ENCODE peak calls at places on chromosomes 7 and 10, in seven cellular contexts. N is body of pancreas; Z is ovary; F is colonic mucosa; Q is CD8-positive, alpha-beta T cell; A is NT2/D1; I is aorta. R is an unnamed sample. For H3K27me3, the result is how much of the 10 kb centered on the place peaks cover.

GRCh38 chr7:139940866-139941265 is 111.8 kb downstream of the TBXAS1 start:
- DNase-seq in N (no peak), Z (no peak), F (no peak), Q (no peak), A (no peak), I (no peak), R (no peak)

GRCh38 chr10:104640339-104641149 is 546 bp upstream of the SORCS3 start:
- DNase-seq in N (no peak), Z (peak), F (no peak), Q (no peak), A (no peak), I (no peak), R (no peak)

GRCh38 chr10:92880912-92881311 is 32.6 kb downstream of the EXOC6 start:
- DNase-seq in N (no peak), Z (no peak), F (no peak), Q (no peak), A (no peak), I (no peak), R (no peak)

GRCh38 chr7:55073051-55073511 is 54.3 kb downstream of the EGFR start:
- DNase-seq in N (no peak), Z (no peak), F (no peak), Q (no peak), A (no peak), I (no peak), R (no peak)

GRCh38 chr10:53469383-53469782 is 696.8 kb upstream of the MBL2 start:
- DNase-seq in N (no peak), Z (no peak), F (no peak), Q (no peak), A (no peak), I (no peak), R (no peak)

GRCh38 chr10:23981520-23982309 is 227.2 kb upstream of the KIAA1217 start:
- DNase-seq in N (no peak), Z (no peak), F (no peak), Q (no peak), A (no peak), I (no peak), R (no peak)

GRCh38 chr7:101363734-101364374 is 1.2 kb downstream of the COL26A1 start:
- DNase-seq in N (peak), Z (peak), F (peak), Q (peak), A (peak), I (peak), R (no peak)

GRCh38 chr10:1567152-1567551 is 170.2 kb downstream of the ADARB2 start:
- DNase-seq in N (no peak), Z (no peak), F (no peak), Q (no peak), A (no peak), I (no peak), R (no peak)

GRCh38 chr7:22083711-22084289 is 138.1 kb upstream of the CDCA7L start:
- DNase-seq in N (peak), Z (no peak), F (no peak), Q (no peak), A (no peak), I (peak), R (no peak)

GRCh38 chr7:124992881-124993562 is 63.4 kb upstream of the POT1 start:
- DNase-seq in N (peak), Z (no peak), F (no peak), Q (no peak), A (no peak), I (peak), R (peak)

GRCh38 chr7:137283147-137283546 is 60.4 kb downstream of the PTN start:
- DNase-seq in N (no peak), Z (no peak), F (no peak), Q (no peak), A (no peak), I (no peak), R (no peak)

GRCh38 chr10:16944961-16945360 is 127.7 kb upstream of the RSU1 start:
- DNase-seq in N (no peak), Z (no peak), F (no peak), Q (no peak), A (no peak), I (no peak), R (no peak)

GRCh38 chr7:131524699-131525098 is 31.7 kb downstream of the PODXL start:
- DNase-seq in N (no peak), Z (no peak), F (no peak), Q (no peak), A (no peak), I (no peak), R (no peak)

GRCh38 chr7:19772858-19773337 is 519 bp downstream of the TMEM196 start:
- DNase-seq in N (peak), Z (peak), F (no peak), Q (no peak), A (peak), I (no peak), R (no peak)

GRCh38 chr7:117871401-117871777 is 1.9 kb downstream of the CTTNBP2 start:
- DNase-seq in N (no peak), Z (no peak), F (no peak), Q (no peak), A (no peak), I (no peak), R (no peak)

GRCh38 chr7:131859162-131859821 is 302.9 kb upstream of the PODXL start:
- DNase-seq in N (peak), Z (no peak), F (peak), Q (no peak), A (peak), I (peak), R (no peak)

GRCh38 chr7:103447073-103447960 is 1.3 kb upstream of the SLC26A5 start:
- DNase-seq in N (peak), Z (no peak), F (peak), Q (no peak), A (peak), I (no peak), R (no peak)

GRCh38 chr7:99036531-99037175 is 107.3 kb downstream of the SMURF1 start:
- DNase-seq in N (no peak), Z (no peak), F (no peak), Q (no peak), A (peak), I (peak), R (no peak)

GRCh38 chr7:45687721-45688120 is 113.6 kb downstream of the ADCY1 start:
- DNase-seq in N (no peak), Z (no peak), F (peak), Q (no peak), A (no peak), I (no peak), R (no peak)

GRCh38 chr10:125149278-125150047 is 10.9 kb downstream of the CTBP2 start:
- DNase-seq in N (peak), Z (peak), F (peak), Q (no peak), A (no peak), I (peak), R (no peak)

GRCh38 chr10:106401161-106401560 is 763.3 kb downstream of the SORCS1 start:
- DNase-seq in N (no peak), Z (no peak), F (no peak), Q (no peak), A (no peak), I (no peak), R (no peak)

GRCh38 chr10:118311505-118311904 is 30.6 kb downstream of the FAM204A start:
- DNase-seq in N (no peak), Z (no peak), F (no peak), Q (no peak), A (no peak), I (no peak), R (no peak)

GRCh38 chr7:112069879-112070321 is 136.3 kb downstream of the DOCK4 start:
- DNase-seq in N (no peak), Z (no peak), F (no peak), Q (no peak), A (no peak), I (no peak), R (no peak)

GRCh38 chr7:101559586-101559985 is 69.5 kb downstream of the MYL10 start:
- DNase-seq in N (no peak), Z (no peak), F (no peak), Q (no peak), A (no peak), I (no peak), R (peak)

GRCh38 chr7:94344826-94345225 is 49.9 kb upstream of the COL1A2 start:
- DNase-seq in N (no peak), Z (no peak), F (no peak), Q (no peak), A (no peak), I (no peak), R (no peak)

GRCh38 chr7:1242601-1243289 is 10.1 kb downstream of the UNCX start:
- DNase-seq in N (no peak), Z (no peak), F (no peak), Q (no peak), A (no peak), I (no peak), R (no peak)

GRCh38 chr7:1240917-1241509 is 8.3 kb downstream of the UNCX start:
- DNase-seq in N (no peak), Z (no peak), F (no peak), Q (no peak), A (no peak), I (no peak), R (no peak)

GRCh38 chr7:1243290-1243963 is 10.8 kb downstream of the UNCX start:
- DNase-seq in N (no peak), Z (no peak), F (no peak), Q (no peak), A (no peak), I (no peak), R (no peak)

GRCh38 chr7:1241510-1242128 is 8.9 kb downstream of the UNCX start:
- DNase-seq in N (no peak), Z (no peak), F (no peak), Q (no peak), A (no peak), I (peak), R (no peak)

GRCh38 chr7:1242129-1242572 is 9.5 kb downstream of the UNCX start:
- DNase-seq in N (no peak), Z (no peak), F (no peak), Q (no peak), A (no peak), I (no peak), R (no peak)
- H3K27me3 ChIP-seq in N (half or more), Z (under half), F (half or more), Q (under half), A (half or more), I (under half), R (half or more)

GRCh38 chr10:34814228-34815173 is 595 bp downstream of the PARD3 start:
- DNase-seq in N (peak), Z (peak), F (peak), Q (no peak), A (no peak), I (peak), R (no peak)
- H3K27me3 ChIP-seq in N (under half), Z (under half), F (under half), Q (under half), A (under half), I (under half), R (under half)

GRCh38 chr7:25859732-25860131 is 292.3 kb upstream of the NFE2L3 start:
- DNase-seq in N (no peak), Z (no peak), F (no peak), Q (no peak), A (no peak), I (no peak), R (no peak)

GRCh38 chr7:25858562-25859411 is 293.2 kb upstream of the NFE2L3 start:
- DNase-seq in N (no peak), Z (no peak), F (peak), Q (no peak), A (no peak), I (no peak), R (no peak)

GRCh38 chr7:25860206-25860881 is 291.7 kb upstream of the NFE2L3 start:
- DNase-seq in N (no peak), Z (no peak), F (no peak), Q (no peak), A (no peak), I (no peak), R (peak)

GRCh38 chr7:25858200-25858561 is 293.8 kb upstream of the NFE2L3 start:
- DNase-seq in N (no peak), Z (no peak), F (no peak), Q (no peak), A (no peak), I (no peak), R (no peak)

DNA sequence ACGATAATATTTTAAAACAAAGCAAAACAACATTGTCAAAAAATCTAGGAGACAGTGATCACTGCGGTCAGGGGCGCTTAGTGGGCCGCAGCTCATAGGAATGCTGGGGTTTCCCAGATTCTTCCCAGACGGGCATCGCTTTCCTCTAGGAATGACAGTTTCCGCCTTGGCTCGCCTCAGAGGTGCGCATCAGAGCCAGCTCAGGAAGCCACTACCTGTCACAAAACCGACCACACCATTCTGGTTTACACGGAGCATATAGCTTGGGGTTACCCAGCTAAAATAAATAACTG is 292.6 kb upstream of the NFE2L3 start:
- DNase-seq in N (no peak), Z (no peak), F (no peak), Q (no peak), A (no peak), I (no peak), R (no peak)
- H3K27me3 ChIP-seq in N (half or more), Z (under half), F (under half), Q (half or more), A (half or more), I (under half), R (under half)

DNA sequence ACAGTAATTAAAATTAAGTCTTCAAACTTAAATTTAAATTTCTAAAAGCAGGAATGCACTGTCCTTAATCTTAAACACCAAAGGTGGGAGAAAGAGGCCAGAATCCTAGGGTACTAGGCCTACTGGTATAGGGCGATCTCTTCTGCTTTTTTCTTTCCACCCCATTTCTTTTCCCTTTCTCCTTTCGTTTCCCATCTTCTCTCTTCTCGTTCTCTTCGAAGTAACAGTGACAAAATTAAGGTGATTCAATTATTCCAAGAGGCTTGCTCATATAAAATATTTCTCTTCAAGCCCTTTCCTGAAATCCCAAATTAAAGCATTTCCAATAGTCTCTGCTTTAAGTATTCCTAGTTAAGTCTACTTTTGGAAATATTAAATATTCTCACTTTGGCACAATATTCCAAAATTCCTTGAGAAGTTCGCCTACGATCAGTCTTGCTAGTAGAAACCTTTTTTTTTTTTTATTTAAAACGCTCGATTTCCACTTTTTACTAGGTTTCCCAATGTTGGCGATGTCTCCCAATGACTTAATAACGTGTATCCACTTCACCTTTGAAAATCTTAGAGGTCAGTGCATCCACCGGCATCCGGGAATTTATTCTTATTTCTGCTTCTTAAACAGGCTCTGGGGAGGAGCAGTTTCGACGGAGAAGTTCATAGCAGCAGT is 765 bp upstream of the LCOR start:
- DNase-seq in N (no peak), Z (no peak), F (no peak), Q (no peak), A (no peak), I (no peak), R (no peak)
- H3K27me3 ChIP-seq in N (under half), Z (under half), F (under half), Q (under half), A (under half), I (under half), R (under half)

GRCh38 chr7:134623193-134623592 is 23.5 kb upstream of the BPGM start:
- DNase-seq in N (no peak), Z (no peak), F (no peak), Q (no peak), A (no peak), I (no peak), R (no peak)
- H3K27me3 ChIP-seq in N (under half), Z (under half), F (under half), Q (under half), A (under half), I (under half), R (under half)

DNA sequence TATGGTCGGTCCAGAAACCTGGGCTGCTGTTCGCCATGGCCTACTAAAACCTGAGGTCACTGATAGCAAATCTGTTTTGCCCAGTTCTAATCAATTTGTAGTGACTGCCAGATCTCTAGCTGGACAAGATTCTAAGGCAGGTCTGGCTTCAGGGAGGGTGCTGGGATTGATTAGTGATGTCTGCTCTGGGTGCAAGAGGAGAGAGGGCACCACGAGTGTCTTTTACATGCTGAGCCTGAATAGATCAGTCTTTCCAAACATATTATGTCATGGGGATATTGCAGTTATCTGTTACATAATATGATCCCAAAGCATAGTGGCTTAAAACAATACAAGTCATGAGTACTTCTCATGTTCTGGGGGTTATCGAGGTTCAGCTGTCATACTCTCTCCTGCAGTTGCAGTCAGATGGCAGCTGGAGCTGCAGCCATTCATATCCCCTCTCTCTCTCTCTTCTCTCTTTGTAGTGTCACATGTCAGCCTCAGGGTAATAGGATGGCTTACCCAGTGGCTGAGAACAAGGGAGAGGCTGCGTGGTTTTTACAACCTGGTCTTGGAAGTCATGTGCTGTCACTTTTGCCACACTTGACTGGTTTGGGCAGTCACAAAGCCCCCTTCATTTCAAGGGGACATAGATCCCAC is 26.0 kb downstream of the SLC29A3 start:
- DNase-seq in N (no peak), Z (no peak), F (no peak), Q (no peak), A (no peak), I (no peak), R (no peak)
- H3K27me3 ChIP-seq in N (under half), Z (under half), F (under half), Q (under half), A (under half), I (under half), R (under half)

DNA sequence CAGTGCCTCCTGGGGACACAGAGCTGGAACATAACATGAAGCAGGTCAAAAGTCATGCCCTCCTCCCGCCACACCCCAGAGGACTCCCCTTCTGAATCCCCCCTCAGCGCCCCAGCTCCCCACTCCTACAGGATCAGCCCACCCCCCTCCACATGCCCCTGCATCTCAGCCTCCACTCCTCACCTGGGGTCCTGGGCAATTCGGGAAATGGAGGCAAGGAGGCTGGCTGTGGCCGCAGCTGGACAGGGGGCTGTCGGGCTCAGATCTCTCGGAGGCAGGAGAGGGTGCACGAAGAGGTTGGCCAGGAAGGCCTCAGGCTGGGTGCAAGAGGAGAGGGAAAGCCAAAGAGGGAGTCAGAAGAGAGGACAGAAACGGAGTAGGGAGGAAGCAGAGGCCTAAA is 7.8 kb downstream of the ATG9B start:
- DNase-seq in N (no peak), Z (no peak), F (no peak), Q (no peak), A (no peak), I (no peak), R (peak)
- H3K27me3 ChIP-seq in N (under half), Z (under half), F (under half), Q (under half), A (under half), I (under half), R (under half)